ENCODE peak calls at places on chromosomes 16 and 17, in nine cellular contexts. One of them, this sample, is unnamed.
A peak's percentile ranks its signal among the peaks of the same experiment; 100 is the strongest.

GRCh38 chr17:65609749-65610148 is 48.3 kb upstream of the AXIN2 start:
- DNase-seq in amniotic stem cell: no peak
- DNase-seq in fibroblast of villous mesenchyme: peak; percentile 92
- DNase-seq in fibroblast of lung: peak; percentile 62
- DNase-seq in MG63: no peak
- DNase-seq in activated T-cell treated with anti-CD3 and anti-CD28 coated beads for 4 hours: no peak
- DNase-seq in psoas muscle: no peak
- DNase-seq in glomerular endothelial cell: no peak
- DNase-seq in stimulated activated naive CD4-positive, alpha-beta T cell: no peak
- DNase-seq in this sample: no peak

GRCh38 chr17:41013606-41014005 is 4.7 kb upstream of the KRTAP3-1 start:
- DNase-seq in amniotic stem cell: no peak
- DNase-seq in fibroblast of villous mesenchyme: peak; percentile 42
- DNase-seq in fibroblast of lung: peak; percentile 9
- DNase-seq in MG63: peak; percentile 47
- DNase-seq in activated T-cell treated with anti-CD3 and anti-CD28 coated beads for 4 hours: no peak
- DNase-seq in psoas muscle: no peak
- DNase-seq in glomerular endothelial cell: no peak
- DNase-seq in stimulated activated naive CD4-positive, alpha-beta T cell: no peak
- DNase-seq in this sample: no peak

GRCh38 chr16:64654137-64654652 is 467.7 kb downstream of the CDH11 start:
- DNase-seq in amniotic stem cell: no peak
- DNase-seq in fibroblast of villous mesenchyme: peak; percentile 34
- DNase-seq in fibroblast of lung: peak; percentile 51
- DNase-seq in MG63: no peak
- DNase-seq in activated T-cell treated with anti-CD3 and anti-CD28 coated beads for 4 hours: no peak
- DNase-seq in psoas muscle: no peak
- DNase-seq in glomerular endothelial cell: no peak
- DNase-seq in stimulated activated naive CD4-positive, alpha-beta T cell: no peak
- DNase-seq in this sample: no peak

GRCh38 chr16:84093879-84094270 is 22.9 kb downstream of the MBTPS1 start:
- DNase-seq in amniotic stem cell: no peak
- DNase-seq in fibroblast of villous mesenchyme: no peak
- DNase-seq in fibroblast of lung: no peak
- DNase-seq in MG63: no peak
- DNase-seq in activated T-cell treated with anti-CD3 and anti-CD28 coated beads for 4 hours: no peak
- DNase-seq in psoas muscle: no peak
- DNase-seq in glomerular endothelial cell: no peak
- DNase-seq in stimulated activated naive CD4-positive, alpha-beta T cell: no peak
- DNase-seq in this sample: no peak

GRCh38 chr17:46832945-46833839 is 14.7 kb upstream of the WNT3 start:
- DNase-seq in amniotic stem cell: peak; percentile 25
- DNase-seq in fibroblast of villous mesenchyme: no peak
- DNase-seq in fibroblast of lung: peak; percentile 32
- DNase-seq in MG63: peak; percentile 74
- DNase-seq in activated T-cell treated with anti-CD3 and anti-CD28 coated beads for 4 hours: no peak
- DNase-seq in psoas muscle: peak; percentile 30
- DNase-seq in glomerular endothelial cell: no peak
- DNase-seq in stimulated activated naive CD4-positive, alpha-beta T cell: no peak
- DNase-seq in this sample: no peak

GRCh38 chr17:50596191-50597037 is 35.9 kb downstream of the CACNA1G start:
- DNase-seq in amniotic stem cell: no peak
- DNase-seq in fibroblast of villous mesenchyme: peak; percentile 7
- DNase-seq in fibroblast of lung: no peak
- DNase-seq in MG63: no peak
- DNase-seq in activated T-cell treated with anti-CD3 and anti-CD28 coated beads for 4 hours: no peak
- DNase-seq in psoas muscle: no peak
- DNase-seq in glomerular endothelial cell: no peak
- DNase-seq in stimulated activated naive CD4-positive, alpha-beta T cell: no peak
- DNase-seq in this sample: no peak

GRCh38 chr16:66542396-66542795 is 7.5 kb downstream of the TK2 start:
- DNase-seq in amniotic stem cell: no peak
- DNase-seq in fibroblast of villous mesenchyme: no peak
- DNase-seq in fibroblast of lung: no peak
- DNase-seq in MG63: no peak
- DNase-seq in activated T-cell treated with anti-CD3 and anti-CD28 coated beads for 4 hours: no peak
- DNase-seq in psoas muscle: no peak
- DNase-seq in glomerular endothelial cell: no peak
- DNase-seq in stimulated activated naive CD4-positive, alpha-beta T cell: no peak
- DNase-seq in this sample: no peak

GRCh38 chr16:58236231-58236690 is 38.4 kb upstream of the CSNK2A2 start:
- DNase-seq in amniotic stem cell: no peak
- DNase-seq in fibroblast of villous mesenchyme: peak; percentile 48
- DNase-seq in fibroblast of lung: peak; percentile 56
- DNase-seq in MG63: peak; percentile 84
- DNase-seq in activated T-cell treated with anti-CD3 and anti-CD28 coated beads for 4 hours: peak; percentile 53
- DNase-seq in psoas muscle: peak; percentile 76
- DNase-seq in glomerular endothelial cell: peak; percentile 14
- DNase-seq in stimulated activated naive CD4-positive, alpha-beta T cell: peak; percentile 25
- DNase-seq in this sample: no peak

GRCh38 chr17:68693466-68693865 is 92.3 kb upstream of the FAM20A start:
- DNase-seq in amniotic stem cell: no peak
- DNase-seq in fibroblast of villous mesenchyme: no peak
- DNase-seq in fibroblast of lung: no peak
- DNase-seq in MG63: no peak
- DNase-seq in activated T-cell treated with anti-CD3 and anti-CD28 coated beads for 4 hours: no peak
- DNase-seq in psoas muscle: no peak
- DNase-seq in glomerular endothelial cell: no peak
- DNase-seq in stimulated activated naive CD4-positive, alpha-beta T cell: no peak
- DNase-seq in this sample: no peak

GRCh38 chr16:4991754-4992153 is 33.6 kb downstream of the SEC14L5 start:
- DNase-seq in amniotic stem cell: no peak
- DNase-seq in fibroblast of villous mesenchyme: no peak
- DNase-seq in fibroblast of lung: no peak
- DNase-seq in MG63: no peak
- DNase-seq in activated T-cell treated with anti-CD3 and anti-CD28 coated beads for 4 hours: no peak
- DNase-seq in psoas muscle: no peak
- DNase-seq in glomerular endothelial cell: no peak
- DNase-seq in stimulated activated naive CD4-positive, alpha-beta T cell: no peak
- DNase-seq in this sample: no peak

GRCh38 chr17:7613769-7614421 is 802 bp downstream of the FXR2 start:
- DNase-seq in amniotic stem cell: no peak
- DNase-seq in fibroblast of villous mesenchyme: peak; percentile 37
- DNase-seq in fibroblast of lung: peak; percentile 31
- DNase-seq in MG63: no peak
- DNase-seq in activated T-cell treated with anti-CD3 and anti-CD28 coated beads for 4 hours: no peak
- DNase-seq in psoas muscle: no peak
- DNase-seq in glomerular endothelial cell: no peak
- DNase-seq in stimulated activated naive CD4-positive, alpha-beta T cell: peak; percentile 32
- DNase-seq in this sample: no peak

GRCh38 chr17:66472123-66472522 is 169.7 kb downstream of the PRKCA start:
- DNase-seq in amniotic stem cell: no peak
- DNase-seq in fibroblast of villous mesenchyme: no peak
- DNase-seq in fibroblast of lung: no peak
- DNase-seq in MG63: no peak
- DNase-seq in activated T-cell treated with anti-CD3 and anti-CD28 coated beads for 4 hours: no peak
- DNase-seq in psoas muscle: no peak
- DNase-seq in glomerular endothelial cell: no peak
- DNase-seq in stimulated activated naive CD4-positive, alpha-beta T cell: no peak
- DNase-seq in this sample: no peak

GRCh38 chr17:17175917-17176316 is 30.2 kb downstream of the PLD6 start:
- DNase-seq in amniotic stem cell: no peak
- DNase-seq in fibroblast of villous mesenchyme: no peak
- DNase-seq in fibroblast of lung: no peak
- DNase-seq in MG63: no peak
- DNase-seq in activated T-cell treated with anti-CD3 and anti-CD28 coated beads for 4 hours: no peak
- DNase-seq in psoas muscle: no peak
- DNase-seq in glomerular endothelial cell: no peak
- DNase-seq in stimulated activated naive CD4-positive, alpha-beta T cell: peak; percentile 62
- DNase-seq in this sample: no peak

GRCh38 chr16:86948046-86948445 is 369.1 kb downstream of the C16orf95 start:
- DNase-seq in amniotic stem cell: no peak
- DNase-seq in fibroblast of villous mesenchyme: no peak
- DNase-seq in fibroblast of lung: no peak
- DNase-seq in MG63: no peak
- DNase-seq in activated T-cell treated with anti-CD3 and anti-CD28 coated beads for 4 hours: no peak
- DNase-seq in psoas muscle: peak; percentile 18
- DNase-seq in glomerular endothelial cell: no peak
- DNase-seq in stimulated activated naive CD4-positive, alpha-beta T cell: no peak
- DNase-seq in this sample: no peak

GRCh38 chr16:59180083-59180476 is 446.0 kb upstream of the GOT2 start:
- DNase-seq in amniotic stem cell: no peak
- DNase-seq in fibroblast of villous mesenchyme: no peak
- DNase-seq in fibroblast of lung: no peak
- DNase-seq in MG63: no peak
- DNase-seq in activated T-cell treated with anti-CD3 and anti-CD28 coated beads for 4 hours: no peak
- DNase-seq in psoas muscle: no peak
- DNase-seq in glomerular endothelial cell: no peak
- DNase-seq in stimulated activated naive CD4-positive, alpha-beta T cell: no peak
- DNase-seq in this sample: no peak

GRCh38 chr17:50950002-50950877 is 84.1 kb upstream of the TOB1 start:
- DNase-seq in amniotic stem cell: peak; percentile 89
- DNase-seq in fibroblast of villous mesenchyme: peak; percentile 92
- DNase-seq in fibroblast of lung: peak; percentile 89
- DNase-seq in MG63: peak; percentile 83
- DNase-seq in activated T-cell treated with anti-CD3 and anti-CD28 coated beads for 4 hours: peak; percentile 18
- DNase-seq in psoas muscle: peak; percentile 93
- DNase-seq in glomerular endothelial cell: no peak
- DNase-seq in stimulated activated naive CD4-positive, alpha-beta T cell: peak; percentile 53
- DNase-seq in this sample: peak; percentile 67

GRCh38 chr16:85148959-85149358 is 36.7 kb upstream of the CIBAR2 start:
- DNase-seq in amniotic stem cell: no peak
- DNase-seq in fibroblast of villous mesenchyme: peak; percentile 49
- DNase-seq in fibroblast of lung: no peak
- DNase-seq in MG63: peak; percentile 58
- DNase-seq in activated T-cell treated with anti-CD3 and anti-CD28 coated beads for 4 hours: no peak
- DNase-seq in psoas muscle: no peak
- DNase-seq in glomerular endothelial cell: no peak
- DNase-seq in stimulated activated naive CD4-positive, alpha-beta T cell: no peak
- DNase-seq in this sample: no peak

GRCh38 chr17:81337449-81337848 is 42.3 kb upstream of the SLC38A10 start:
- DNase-seq in amniotic stem cell: no peak
- DNase-seq in fibroblast of villous mesenchyme: no peak
- DNase-seq in fibroblast of lung: no peak
- DNase-seq in MG63: no peak
- DNase-seq in activated T-cell treated with anti-CD3 and anti-CD28 coated beads for 4 hours: no peak
- DNase-seq in psoas muscle: peak; percentile 75
- DNase-seq in glomerular endothelial cell: no peak
- DNase-seq in stimulated activated naive CD4-positive, alpha-beta T cell: no peak
- DNase-seq in this sample: no peak